ENCODE peak calls at places on chromosomes 16 and 17, in six cellular contexts. One of them, this sample, is unnamed.

GRCh38 chr16:88049020-88049419 is 97.8 kb downstream of the BANP start:
- DNase-seq in RWPE2: no peak
- DNase-seq in upper lobe of left lung: no peak
- DNase-seq in B cell: no peak
- DNase-seq in ELR: no peak
- DNase-seq in NCI-H1092: no peak
- DNase-seq in this sample: no peak

GRCh38 chr16:17468611-17469010 is 2.1 kb downstream of the XYLT1 start:
- DNase-seq in RWPE2: no peak
- DNase-seq in upper lobe of left lung: no peak
- DNase-seq in B cell: no peak
- DNase-seq in ELR: no peak
- DNase-seq in NCI-H1092: no peak
- DNase-seq in this sample: no peak

GRCh38 chr17:59964455-59965328 is at the start of gene RNFT1:
- DNase-seq in RWPE2: peak; percentile 91
- DNase-seq in upper lobe of left lung: peak; percentile 92
- DNase-seq in B cell: peak; percentile 95
- DNase-seq in ELR: peak; percentile 93
- DNase-seq in NCI-H1092: peak; percentile 73
- DNase-seq in this sample: peak; percentile 81

GRCh38 chr16:75043175-75043937 is 44.5 kb downstream of the ZNRF1 start:
- DNase-seq in RWPE2: no peak
- DNase-seq in upper lobe of left lung: no peak
- DNase-seq in B cell: no peak
- DNase-seq in ELR: no peak
- DNase-seq in NCI-H1092: peak; percentile 15
- DNase-seq in this sample: no peak

GRCh38 chr17:81037783-81038733 is 3.1 kb downstream of the BAIAP2 start:
- DNase-seq in RWPE2: no peak
- DNase-seq in upper lobe of left lung: peak; percentile 71
- DNase-seq in B cell: no peak
- DNase-seq in ELR: no peak
- DNase-seq in NCI-H1092: no peak
- DNase-seq in this sample: no peak

GRCh38 chr16:17827313-17827712 is 356.6 kb upstream of the XYLT1 start:
- DNase-seq in RWPE2: no peak
- DNase-seq in upper lobe of left lung: no peak
- DNase-seq in B cell: no peak
- DNase-seq in ELR: peak; percentile 2
- DNase-seq in NCI-H1092: no peak
- DNase-seq in this sample: no peak

GRCh38 chr17:2722611-2723010 is 11.0 kb upstream of the CLUH start:
- DNase-seq in RWPE2: no peak
- DNase-seq in upper lobe of left lung: no peak
- DNase-seq in B cell: no peak
- DNase-seq in ELR: no peak
- DNase-seq in NCI-H1092: no peak
- DNase-seq in this sample: no peak

GRCh38 chr16:28981517-28981916 is 3.3 kb upstream of the LAT start:
- DNase-seq in RWPE2: no peak
- DNase-seq in upper lobe of left lung: no peak
- DNase-seq in B cell: peak; percentile 37
- DNase-seq in ELR: peak; percentile 26
- DNase-seq in NCI-H1092: no peak
- DNase-seq in this sample: no peak

GRCh38 chr16:87044031-87044380 is 273.2 kb downstream of the C16orf95 start:
- DNase-seq in RWPE2: no peak
- DNase-seq in upper lobe of left lung: no peak
- DNase-seq in B cell: no peak
- DNase-seq in ELR: peak; percentile 28
- DNase-seq in NCI-H1092: no peak
- DNase-seq in this sample: no peak

GRCh38 chr16:69927056-69927757 is 23.9 kb upstream of the CLEC18A start:
- DNase-seq in RWPE2: no peak
- DNase-seq in upper lobe of left lung: no peak
- DNase-seq in B cell: no peak
- DNase-seq in ELR: no peak
- DNase-seq in NCI-H1092: no peak
- DNase-seq in this sample: no peak

GRCh38 chr16:1070084-1070987 is 2.2 kb upstream of the SSTR5 start:
- DNase-seq in RWPE2: no peak
- DNase-seq in upper lobe of left lung: no peak
- DNase-seq in B cell: no peak
- DNase-seq in ELR: no peak
- DNase-seq in NCI-H1092: no peak
- DNase-seq in this sample: no peak

GRCh38 chr17:1625507-1626080 is 3.0 kb downstream of the SLC43A2 start:
- DNase-seq in RWPE2: no peak
- DNase-seq in upper lobe of left lung: peak; percentile 64
- DNase-seq in B cell: no peak
- DNase-seq in ELR: no peak
- DNase-seq in NCI-H1092: no peak
- DNase-seq in this sample: no peak

GRCh38 chr16:74064120-74064735 is 232.4 kb upstream of the PSMD7 start:
- DNase-seq in RWPE2: no peak
- DNase-seq in upper lobe of left lung: no peak
- DNase-seq in B cell: no peak
- DNase-seq in ELR: peak; percentile 1
- DNase-seq in NCI-H1092: peak; percentile 2
- DNase-seq in this sample: no peak

GRCh38 chr16:27634781-27635180 is 84.8 kb downstream of the KATNIP start:
- DNase-seq in RWPE2: no peak
- DNase-seq in upper lobe of left lung: no peak
- DNase-seq in B cell: no peak
- DNase-seq in ELR: no peak
- DNase-seq in NCI-H1092: no peak
- DNase-seq in this sample: peak; percentile 25

GRCh38 chr17:7029659-7030058 is 6.2 kb upstream of the SLC16A13 start:
- DNase-seq in RWPE2: no peak
- DNase-seq in upper lobe of left lung: peak; percentile 59
- DNase-seq in B cell: peak; percentile 52
- DNase-seq in ELR: no peak
- DNase-seq in NCI-H1092: no peak
- DNase-seq in this sample: no peak

GRCh38 chr16:68367034-68367433 is 56.2 kb downstream of the PRMT7 start:
- DNase-seq in RWPE2: peak; percentile 50
- DNase-seq in upper lobe of left lung: peak; percentile 40
- DNase-seq in B cell: peak; percentile 65
- DNase-seq in ELR: peak; percentile 52
- DNase-seq in NCI-H1092: peak; percentile 17
- DNase-seq in this sample: peak; percentile 12

GRCh38 chr16:66248096-66248495 is 118.4 kb upstream of the CDH5 start:
- DNase-seq in RWPE2: no peak
- DNase-seq in upper lobe of left lung: no peak
- DNase-seq in B cell: no peak
- DNase-seq in ELR: no peak
- DNase-seq in NCI-H1092: no peak
- DNase-seq in this sample: no peak

GRCh38 chr17:74212262-74212912 is 984 bp upstream of the TTYH2 start:
- DNase-seq in RWPE2: no peak
- DNase-seq in upper lobe of left lung: no peak
- DNase-seq in B cell: peak; percentile 39
- DNase-seq in ELR: peak; percentile 65
- DNase-seq in NCI-H1092: no peak
- DNase-seq in this sample: peak; percentile 4

GRCh38 chr17:29143894-29144293 is 36.3 kb downstream of the MYO18A start:
- DNase-seq in RWPE2: no peak
- DNase-seq in upper lobe of left lung: peak; percentile 41
- DNase-seq in B cell: no peak
- DNase-seq in ELR: peak; percentile 67
- DNase-seq in NCI-H1092: no peak
- DNase-seq in this sample: peak; percentile 39

This sample was measured in HCEC 1CT.